ENCODE peak calls at places on chromosomes 4 and X, in nine cellular contexts. H is endothelial cell of umbilical vein, K is ovary, V is uterus, E is mammary epithelial cell, I is left ventricle myocardium inferior, N is keratinocyte, B is left lung, O is heart left ventricle. C is an unnamed sample. For H3K4me1, the result is how much of the 10 kb centered on the place peaks cover.

GRCh38 chrX:117543885-117544284 is 572.7 kb downstream of the KLHL13 start:
- DNase-seq in I (no peak), H (no peak), E (no peak), V (no peak), N (no peak), B (no peak), O (no peak), K (no peak), C (no peak)

GRCh38 chr4:122632396-122633143 is 11.7 kb upstream of the IL21 start:
- DNase-seq in K (no peak), N (no peak), H (no peak), O (no peak), V (no peak), E (no peak), B (no peak), I (no peak), C (no peak)

GRCh38 chr4:56728512-56728911 is 47.4 kb upstream of the HOPX start:
- DNase-seq in K (peak), N (no peak), E (peak), O (peak), B (peak), I (peak), H (peak), V (peak), C (peak)

GRCh38 chr4:47278631-47279030 is 184.9 kb downstream of the COMMD8 start:
- DNase-seq in O (no peak), B (no peak), I (no peak), H (no peak), N (no peak), E (no peak), K (no peak), V (no peak), C (no peak)

GRCh38 chr4:51853027-51853682 is 10.2 kb downstream of the DCUN1D4 start:
- DNase-seq in H (peak), I (no peak), B (no peak), V (no peak), O (no peak), E (no peak), N (no peak), K (no peak), C (peak)

GRCh38 chr4:79049840-79050520 is 110.7 kb upstream of the PAQR3 start:
- DNase-seq in H (no peak), N (no peak), B (peak), O (no peak), E (no peak), V (no peak), K (no peak), I (no peak), C (no peak)

GRCh38 chrX:120365320-120365719 is 3.4 kb downstream of the ATP1B4 start:
- DNase-seq in I (peak), K (peak), E (no peak), B (peak), N (no peak), V (peak), H (peak), O (peak), C (peak)

GRCh38 chr4:57110635-57111546 is 706 bp upstream of the IGFBP7 start:
- DNase-seq in V (peak), N (no peak), K (peak), E (peak), O (peak), H (peak), B (peak), I (peak), C (peak)

GRCh38 chr4:12723849-12724447 is 760.2 kb downstream of the RAB28 start:
- DNase-seq in N (no peak), E (no peak), I (no peak), H (no peak), B (no peak), K (no peak), V (no peak), O (peak), C (no peak)

GRCh38 chr4:12729384-12729783 is 754.8 kb downstream of the RAB28 start:
- DNase-seq in N (no peak), O (no peak), E (no peak), K (no peak), I (no peak), B (no peak), H (peak), V (no peak), C (no peak)

GRCh38 chr4:12724520-12724919 is 759.6 kb downstream of the RAB28 start:
- DNase-seq in B (no peak), O (no peak), V (no peak), N (no peak), I (no peak), K (no peak), E (no peak), H (peak), C (no peak)
- H3K27ac ChIP-seq in B (no peak), O (no peak), V (no peak), N (no peak), I (no peak), K (no peak), E (no peak), H (no peak), C (no peak)

GRCh38 chrX:74537011-74537390 is 77.4 kb downstream of the RLIM start:
- DNase-seq in I (peak), O (peak), N (no peak), V (peak), E (no peak), K (peak), B (no peak), H (peak), C (peak)

GRCh38 chrX:74535211-74535621 is 79.2 kb downstream of the RLIM start:
- DNase-seq in E (peak), H (no peak), O (no peak), I (no peak), B (no peak), V (no peak), N (no peak), K (no peak), C (peak)

GRCh38 chrX:74535633-74536141 is 78.7 kb downstream of the RLIM start:
- DNase-seq in E (peak), H (peak), I (peak), N (no peak), V (peak), K (peak), O (peak), B (peak), C (peak)

GRCh38 chrX:74534569-74535038 is 79.8 kb downstream of the RLIM start:
- DNase-seq in I (no peak), K (no peak), E (peak), B (no peak), N (no peak), H (no peak), O (no peak), V (no peak), C (no peak)

GRCh38 chrX:74536142-74537010 is 78.0 kb downstream of the RLIM start:
- DNase-seq in E (peak), V (peak), K (peak), N (no peak), H (peak), O (peak), I (peak), B (peak), C (peak)
- TF ChIP-seq CTCF in E (peak), V (peak), K (no peak), N (no peak), H (peak), O (peak), I (peak), B (peak), C (peak)

GRCh38 chr4:86940920-86941460 is 6.2 kb downstream of the AFF1 start:
- DNase-seq in N (no peak), H (no peak), I (no peak), E (no peak), K (no peak), B (no peak), O (no peak), V (no peak), C (no peak)
- H3K4me1 ChIP-seq in N (under half), H (half or more), I (half or more), E (under half), K (under half), B (under half), O (under half), V (under half), C (under half)

GRCh38 chrX:110180928-110181310 is 137.0 kb downstream of the AMMECR1 start:
- DNase-seq in E (peak), N (no peak), O (no peak), B (no peak), V (no peak), I (no peak), K (no peak), H (no peak), C (no peak)
- H3K27ac ChIP-seq in E (peak), N (peak), O (no peak), B (no peak), V (peak), I (no peak), K (no peak), H (no peak), C (no peak)

GRCh38 chr4:143202824-143203223 is 18.1 kb downstream of the USP38 start:
- DNase-seq in K (no peak), I (no peak), N (no peak), O (no peak), E (no peak), B (no peak), V (no peak), H (peak), C (no peak)
- TF ChIP-seq CTCF in K (no peak), I (peak), N (no peak), O (peak), E (peak), B (peak), V (peak), H (no peak), C (peak)

GRCh38 chr4:145505945-145506344 is 24.3 kb downstream of the SMAD1 start:
- DNase-seq in I (no peak), V (no peak), E (no peak), K (no peak), O (no peak), N (no peak), B (no peak), H (no peak), C (no peak)
- H3K4me1 ChIP-seq in I (half or more), V (under half), E (under half), K (under half), O (under half), N (under half), B (under half), H (half or more), C (under half)